ENCODE peak calls at places on chromosomes 3 and 15, in eight cellular contexts. P is hippocampal formation; R is HCT116; W is activated T-helper 1 cell treated with anti-CD3 and anti-CD28 coated beads, Interleukin-2, amount 50 U/mL, for 16 hours; G is naive thymus-derived CD4-positive, alpha-beta T cell; N is left ventricle myocardium inferior; K is Calu3; E is fibroblast of villous mesenchyme. Q is an unnamed sample.

GRCh38 chr15:90099072-90099867 is 3.0 kb downstream of the IDH2 start:
- DNase-seq in K (no peak), P (no peak), W (no peak), G (peak), N (no peak), R (no peak), E (no peak), Q (no peak)

GRCh38 chr3:132615911-132616310 is 18.8 kb downstream of the ACKR4 start:
- DNase-seq in G (no peak), E (no peak), R (no peak), P (no peak), W (no peak), N (no peak), K (no peak), Q (no peak)

GRCh38 chr15:80550219-80550909 is 144.7 kb upstream of the ABHD17C start:
- DNase-seq in W (no peak), R (no peak), K (peak), N (no peak), E (peak), G (no peak), P (no peak), Q (no peak)

GRCh38 chr3:169458323-169458722 is 205.2 kb downstream of the MECOM start:
- DNase-seq in W (no peak), G (no peak), P (no peak), K (no peak), R (no peak), E (no peak), N (peak), Q (no peak)

GRCh38 chr3:14784087-14784596 is 34.6 kb upstream of the FGD5 start:
- DNase-seq in P (no peak), W (no peak), R (no peak), G (no peak), E (no peak), K (no peak), N (no peak), Q (peak)

GRCh38 chr3:14203521-14204079 is 25.0 kb downstream of the LSM3 start:
- DNase-seq in E (peak), K (peak), R (peak), N (no peak), W (no peak), P (peak), G (peak), Q (no peak)

GRCh38 chr3:32310336-32310735 is 71.9 kb downstream of the CMTM8 start:
- DNase-seq in K (no peak), E (no peak), P (no peak), N (no peak), G (no peak), W (no peak), R (no peak), Q (no peak)

GRCh38 chr15:50168778-50169411 is 13.1 kb upstream of the SLC27A2 start:
- DNase-seq in P (no peak), G (no peak), K (no peak), R (no peak), E (no peak), N (no peak), W (no peak), Q (no peak)

GRCh38 chr3:29515451-29515850 is 234.6 kb downstream of the RBMS3 start:
- DNase-seq in P (no peak), N (no peak), G (no peak), R (no peak), W (no peak), E (no peak), K (no peak), Q (no peak)

GRCh38 chr3:129888739-129889138 is 4.8 kb downstream of the TMCC1 start:
- DNase-seq in N (no peak), W (no peak), P (no peak), R (peak), E (peak), K (no peak), G (no peak), Q (no peak)